ENCODE peak calls at places on chromosomes 7 and 10, in four cellular contexts. G is stimulated activated CD8-positive, alpha-beta memory T cell treated with anti-CD3 and anti-CD28 coated beads, Interleukin-12 subunit alpha, Interleukin-12 subunit beta, amount 100 ng/mL, for 4 hours; M is NCI-H1417 treated with DMSO at 0.1 percent for 48 hours; Q is foreskin fibroblast. U is an unnamed sample.

GRCh38 chr10:35661236-35661635 is 19.1 kb upstream of the FZD8 start:
- DNase-seq in M (no peak), G (no peak), Q (no peak), U (no peak)

GRCh38 chr7:148699024-148699771 is 495 bp downstream of the CUL1 start:
- DNase-seq in G (peak; percentile 31), Q (peak; percentile 48), M (no peak), U (no peak)

GRCh38 chr10:126302831-126303230 is 85.4 kb downstream of the ADAM12 start:
- DNase-seq in M (no peak), G (no peak), Q (no peak), U (no peak)

GRCh38 chr7:16261100-16261499 is 160.2 kb downstream of the CRPPA start:
- DNase-seq in G (no peak), Q (no peak), M (no peak), U (no peak)

GRCh38 chr7:12951397-12951801 is 264.0 kb downstream of the ARL4A start:
- DNase-seq in Q (peak; percentile 50), G (no peak), M (no peak), U (no peak)

GRCh38 chr10:122468220-122468922 is 7.0 kb downstream of the HTRA1 start:
- DNase-seq in G (no peak), M (no peak), Q (no peak), U (no peak)

GRCh38 chr7:28958235-28958945 is at the start of gene TRIL:
- DNase-seq in M (no peak), Q (peak; percentile 41), G (no peak), U (no peak)

GRCh38 chr10:122390679-122391078 is 16.2 kb downstream of the PLEKHA1 start:
- DNase-seq in Q (no peak), M (no peak), G (no peak), U (no peak)

GRCh38 chr7:34850681-34851080 is 186.6 kb downstream of the DPY19L1 start:
- DNase-seq in G (no peak), Q (no peak), M (no peak), U (no peak)

GRCh38 chr7:100190059-100190711 is 12.5 kb downstream of the STAG3 start:
- DNase-seq in M (no peak), Q (peak; percentile 21), G (no peak), U (no peak)

GRCh38 chr7:28155964-28156363 is 24.6 kb downstream of the JAZF1 start:
- DNase-seq in Q (peak; percentile 64), G (no peak), M (no peak), U (no peak)

GRCh38 chr7:157122800-157123495 is 15.8 kb upstream of the UBE3C start:
- DNase-seq in Q (no peak), G (no peak), M (no peak), U (no peak)

GRCh38 chr7:131404226-131404911 is 76.7 kb downstream of the MKLN1 start:
- DNase-seq in M (no peak), G (no peak), Q (no peak), U (no peak)

GRCh38 chr10:69438531-69439349 is 12.5 kb upstream of the TSPAN15 start:
- DNase-seq in M (no peak), Q (peak; percentile 29), G (no peak), U (no peak)

GRCh38 chr7:133742709-133743538 is 384.2 kb upstream of the LRGUK start:
- DNase-seq in G (no peak), Q (no peak), M (no peak), U (no peak)

GRCh38 chr10:131574363-131574706 is 262.8 kb upstream of the TCERG1L start:
- DNase-seq in G (no peak), M (no peak), Q (no peak), U (no peak)

GRCh38 chr7:105585850-105586500 is 4.7 kb upstream of the EFCAB10 start:
- DNase-seq in G (no peak), M (no peak), Q (no peak), U (no peak)

GRCh38 chr10:6314620-6315205 is 112.0 kb downstream of the PFKFB3 start:
- DNase-seq in M (no peak), G (no peak), Q (no peak), U (no peak)

GRCh38 chr10:95475003-95475383 is 86.2 kb downstream of the SORBS1 start:
- DNase-seq in G (no peak), Q (no peak), M (no peak), U (no peak)

GRCh38 chr7:155322530-155322929 is 24.9 kb downstream of the INSIG1 start:
- DNase-seq in G (no peak), M (no peak), Q (no peak), U (no peak)

GRCh38 chr10:58952747-58953466 is 223.5 kb upstream of the PHYHIPL start:
- DNase-seq in Q (no peak), G (no peak), M (no peak), U (no peak)

GRCh38 chr7:75642810-75643486 is 95.8 kb downstream of the HIP1 start:
- DNase-seq in G (peak; percentile 29), Q (peak; percentile 37), M (no peak), U (peak; percentile 39)

GRCh38 chr7:7911339-7911738 is 57.3 kb upstream of the GLCCI1 start:
- DNase-seq in M (no peak), Q (peak; percentile 38), G (no peak), U (no peak)

U was measured in activated B cell treated with CpG ODN at 0.5 μM for 24 hours.